ENCODE peak calls at places on chromosomes 12 and 14, in four cellular contexts. N is transverse colon, T is stomach, Z is HepG2. Q is an unnamed sample. For H3K4me1, the result is how much of the 10 kb centered on the place peaks cover.

GRCh38 chr14:60317609-60318008 is 68.6 kb downstream of the PPM1A start:
- DNase-seq in N (no peak), T (no peak), Z (no peak), Q (no peak)

GRCh38 chr14:88975926-88976325 is 151.5 kb downstream of the TTC8 start:
- DNase-seq in N (no peak), T (no peak), Z (no peak), Q (no peak)

GRCh38 chr14:96083667-96084320 is 44.6 kb downstream of the C14orf132 start:
- DNase-seq in T (peak), Z (no peak), N (no peak), Q (no peak)

GRCh38 chr12:94951071-94951639 is 52.3 kb downstream of the NDUFA12 start:
- DNase-seq in T (no peak), Z (no peak), N (no peak), Q (no peak)

GRCh38 chr12:127400231-127400630 is 866.7 kb upstream of the TMEM132C start:
- DNase-seq in N (no peak), Z (no peak), T (no peak), Q (no peak)

GRCh38 chr14:79584679-79585078 is 626.6 kb downstream of the DIO2 start:
- DNase-seq in T (no peak), N (no peak), Z (no peak), Q (no peak)

GRCh38 chr12:26971963-26972362 is 33.7 kb downstream of the FGFR1OP2 start:
- DNase-seq in T (no peak), Z (no peak), N (no peak), Q (no peak)

GRCh38 chr14:49754570-49755097 is 13.3 kb upstream of the KLHDC2 start:
- DNase-seq in Z (no peak), N (no peak), T (no peak), Q (no peak)

GRCh38 chr14:22387776-22388241 is 201.2 kb downstream of the DAD1 start:
- DNase-seq in N (no peak), T (no peak), Z (no peak), Q (no peak)

GRCh38 chr14:73264896-73265720 is 27.8 kb downstream of the PAPLN start:
- DNase-seq in Z (no peak), T (no peak), N (no peak), Q (peak)

GRCh38 chr12:58363971-58364370 is 422.6 kb downstream of the ATP23 start:
- DNase-seq in Z (no peak), N (no peak), T (no peak), Q (no peak)

GRCh38 chr12:71694099-71694820 is 8.4 kb downstream of the TMEM19 start:
- DNase-seq in T (no peak), N (peak), Z (no peak), Q (no peak)

GRCh38 chr14:90559811-90560492 is 163.1 kb downstream of the CALM1 start:
- DNase-seq in Z (no peak), N (no peak), T (no peak), Q (no peak)

GRCh38 chr14:35242599-35243311 is 49.4 kb upstream of the PSMA6 start:
- DNase-seq in Z (no peak), T (no peak), N (no peak), Q (no peak)

GRCh38 chr12:53751336-53752191 is at the start of gene CISTR:
- DNase-seq in T (no peak), N (peak), Z (no peak), Q (peak)

DNA sequence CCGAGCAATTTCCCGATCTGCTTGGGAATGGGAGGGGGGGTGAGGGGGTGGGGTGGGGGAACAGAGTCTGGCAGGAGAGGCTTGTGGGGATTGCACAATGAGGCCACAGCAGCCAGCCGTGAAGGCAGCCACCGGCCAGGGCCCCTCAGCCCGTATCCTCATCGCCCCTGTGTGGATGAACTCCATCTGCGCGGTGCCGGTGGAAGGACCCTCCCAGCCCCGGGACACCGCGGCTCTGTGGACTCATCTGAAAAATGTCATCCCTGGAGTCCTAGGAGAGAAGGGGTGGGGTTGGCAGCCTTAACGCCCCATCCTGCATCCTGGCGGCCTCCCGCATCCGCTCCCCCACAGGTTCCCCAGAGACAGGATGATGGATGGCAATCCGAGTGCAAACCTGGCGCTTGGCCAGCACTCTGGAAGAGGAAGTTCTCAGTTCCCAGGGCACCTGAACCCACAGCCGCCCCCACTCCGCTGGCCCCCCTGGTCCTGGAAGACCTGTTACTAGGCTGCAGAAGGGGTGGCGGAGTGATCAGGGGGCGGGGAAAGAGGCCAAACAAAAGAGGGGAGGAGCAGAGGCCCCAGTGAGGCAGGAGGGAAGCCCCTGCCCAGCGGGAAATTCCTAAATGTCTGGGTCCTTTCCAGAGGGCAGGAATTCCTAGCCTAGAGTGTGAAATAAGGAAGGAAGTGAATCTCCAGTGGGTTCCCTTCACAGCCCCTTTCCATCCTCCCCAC is 1.2 kb upstream of the TNFAIP2 start:
- DNase-seq in T (peak), N (peak), Z (peak), Q (peak)
- TF ChIP-seq EP300 in T (no peak), N (no peak), Z (no peak), Q (no peak)

DNA sequence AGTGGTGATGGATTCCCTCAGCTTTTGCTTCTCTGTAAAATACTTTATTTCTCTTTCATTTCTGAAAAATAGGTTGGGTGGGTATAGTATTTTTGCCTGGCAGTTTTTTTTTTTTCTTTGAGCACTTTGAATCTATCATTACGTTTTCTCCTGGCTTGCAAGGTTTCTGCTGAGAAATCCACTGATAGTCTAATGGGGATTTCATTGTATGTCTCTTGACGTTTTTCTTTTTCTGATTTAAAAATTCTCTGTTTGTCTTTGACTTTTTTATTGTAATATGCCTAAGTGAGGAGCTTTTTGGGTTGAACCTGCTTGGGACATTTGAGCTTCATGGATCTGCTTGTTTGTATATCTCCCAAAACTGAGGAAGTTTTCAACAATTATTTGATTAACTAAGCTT is 606.0 kb downstream of the KCNH5 start:
- DNase-seq in Z (no peak), T (no peak), N (no peak), Q (no peak)
- H3K4me1 ChIP-seq in Z (under half), T (under half), N (under half), Q (under half)

DNA sequence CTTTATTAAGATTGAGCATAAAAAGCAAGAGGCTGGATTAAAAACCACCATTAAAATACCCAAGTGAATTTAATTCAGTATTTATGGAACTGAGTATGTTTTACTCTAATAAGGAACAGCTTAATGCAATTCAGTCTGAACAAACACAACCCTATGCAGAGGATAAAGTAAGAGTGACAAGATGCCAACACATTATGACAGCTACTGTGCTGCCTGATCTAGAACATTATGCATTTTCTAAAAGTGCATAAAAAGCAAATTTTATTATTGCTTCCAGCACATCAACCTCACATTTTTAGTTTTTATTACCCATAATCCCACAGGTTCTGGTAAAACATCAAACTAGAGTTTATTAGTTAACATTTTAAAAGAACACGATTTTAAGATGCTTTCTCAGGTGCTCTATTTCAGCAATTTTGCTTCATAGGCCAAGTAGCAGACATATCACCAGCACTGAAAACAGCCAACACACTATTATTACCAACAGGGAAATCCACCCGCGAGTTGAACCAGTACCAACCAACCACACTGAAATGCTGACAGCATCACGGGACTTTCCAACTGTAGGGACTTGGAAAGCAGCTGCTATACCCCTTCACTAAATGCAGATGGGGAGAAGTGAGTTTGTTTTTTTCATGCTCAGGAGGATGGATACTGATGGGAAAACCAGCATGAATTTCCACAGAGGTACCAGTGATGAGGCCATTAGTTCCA is 372.1 kb downstream of the KCNH5 start:
- DNase-seq in N (no peak), T (no peak), Z (no peak), Q (no peak)
- TF ChIP-seq EP300 in N (no peak), T (no peak), Z (no peak), Q (no peak)

GRCh38 chr14:99578541-99579044 is 25.4 kb downstream of the CCDC85C start:
- DNase-seq in T (no peak), N (peak), Z (no peak), Q (no peak)
- H3K4me1 ChIP-seq in T (half or more), N (half or more), Z (half or more), Q (half or more)

GRCh38 chr12:12726543-12727093 is 9.4 kb downstream of the CDKN1B start:
- DNase-seq in T (no peak), N (no peak), Z (no peak), Q (no peak)

GRCh38 chr12:12723681-12724420 is 6.7 kb downstream of the CDKN1B start:
- DNase-seq in N (peak), T (peak), Z (no peak), Q (peak)

GRCh38 chr12:12725956-12726542 is 8.9 kb downstream of the CDKN1B start:
- DNase-seq in Z (no peak), T (no peak), N (no peak), Q (peak)

GRCh38 chr12:12724421-12725085 is 7.4 kb downstream of the CDKN1B start:
- DNase-seq in Z (no peak), N (no peak), T (no peak), Q (no peak)

DNA sequence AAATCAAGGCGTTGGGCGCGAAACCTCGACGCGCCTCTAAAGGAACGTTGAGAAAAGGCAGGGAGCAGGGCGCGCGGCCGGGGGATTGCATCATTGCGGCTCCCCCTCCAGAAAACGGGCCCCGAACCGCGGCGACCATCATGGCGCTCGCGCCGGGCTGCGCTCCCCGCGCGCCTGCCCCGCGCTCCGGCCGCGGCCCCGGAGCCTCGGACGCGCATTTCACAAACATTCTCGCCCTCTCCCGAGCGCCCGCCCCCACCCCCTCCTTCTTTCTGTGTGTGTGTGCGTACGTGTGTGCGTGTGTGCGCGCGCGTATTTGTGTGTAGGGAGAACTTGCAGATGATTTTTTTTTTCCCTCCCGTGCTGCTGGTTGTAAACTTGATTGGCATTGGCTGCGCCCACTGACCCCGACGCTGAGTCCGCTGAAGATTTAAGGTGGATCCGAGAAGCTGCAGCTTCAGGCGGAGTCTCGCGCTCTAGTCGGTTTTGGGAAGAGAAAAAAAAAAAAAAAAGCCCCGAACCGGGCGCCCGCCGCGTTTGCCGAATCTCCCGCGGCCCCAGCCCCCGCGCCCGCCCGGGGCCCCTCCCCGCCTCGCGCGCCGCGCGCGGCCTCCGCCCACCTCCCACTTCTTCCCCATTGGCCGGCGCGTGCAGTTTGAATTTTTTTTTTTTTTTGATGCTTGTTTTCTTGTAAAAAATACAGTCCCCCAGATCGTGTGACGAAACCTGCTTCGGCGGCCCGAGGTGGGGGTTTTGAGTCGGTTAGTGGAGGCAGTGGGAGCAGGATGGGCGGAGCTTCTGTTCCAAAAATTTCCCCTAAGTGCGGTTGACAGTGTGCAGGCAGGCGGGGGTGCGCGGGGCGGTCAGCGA is 8.2 kb downstream of the CDKN1B start:
- DNase-seq in Z (peak), T (peak), N (peak), Q (peak)
- TF ChIP-seq EP300 in Z (peak), T (no peak), N (peak), Q (no peak)

GRCh38 chr12:46209914-46210834 is 58.7 kb downstream of the SLC38A1 start:
- DNase-seq in T (peak), N (peak), Z (peak), Q (no peak)

GRCh38 chr12:46214668-46215429 is 54.0 kb downstream of the SLC38A1 start:
- DNase-seq in T (peak), N (peak), Z (no peak), Q (no peak)

GRCh38 chr12:46209165-46209564 is 59.7 kb downstream of the SLC38A1 start:
- DNase-seq in Z (no peak), N (no peak), T (no peak), Q (no peak)

GRCh38 chr12:46210835-46211439 is 57.9 kb downstream of the SLC38A1 start:
- DNase-seq in Z (no peak), N (no peak), T (no peak), Q (no peak)

GRCh38 chr12:46212108-46212982 is 56.5 kb downstream of the SLC38A1 start:
- DNase-seq in T (no peak), N (no peak), Z (no peak), Q (no peak)
- H3K4me1 ChIP-seq in T (half or more), N (half or more), Z (under half), Q (under half)

GRCh38 chr12:65875635-65876034 is 51.4 kb downstream of the HMGA2 start:
- DNase-seq in Z (no peak), N (no peak), T (no peak), Q (no peak)

GRCh38 chr12:65876898-65877721 is 52.8 kb downstream of the HMGA2 start:
- DNase-seq in N (no peak), T (peak), Z (peak), Q (no peak)

GRCh38 chr12:65878540-65878939 is 54.3 kb downstream of the HMGA2 start:
- DNase-seq in N (no peak), Z (no peak), T (no peak), Q (no peak)

GRCh38 chr12:65879878-65880277 is 55.6 kb downstream of the HMGA2 start:
- DNase-seq in Z (no peak), N (no peak), T (no peak), Q (no peak)

DNA sequence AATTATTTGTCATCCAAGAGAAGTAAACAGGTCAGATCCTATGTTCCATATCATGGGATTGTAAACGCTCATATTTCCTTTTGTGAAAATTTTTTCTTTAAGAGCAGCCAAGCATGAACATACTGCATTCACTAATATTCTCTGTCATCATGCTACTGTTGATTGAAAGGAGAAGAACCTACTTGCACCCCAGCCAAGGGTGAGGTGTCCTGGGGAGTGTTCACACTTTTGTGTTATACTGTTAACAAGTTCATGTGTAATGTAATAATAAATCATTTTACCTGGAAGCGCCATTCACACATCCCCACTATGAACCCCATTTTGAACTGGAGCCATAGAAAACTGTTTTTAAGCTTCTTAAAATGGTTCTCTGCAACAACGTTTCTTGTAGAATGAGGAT is 53.6 kb downstream of the HMGA2 start:
- DNase-seq in N (no peak), Z (no peak), T (no peak), Q (no peak)
- TF ChIP-seq EP300 in N (no peak), Z (no peak), T (no peak), Q (no peak)

Q was measured in upper lobe of left lung.